ENCODE peak calls at places on chromosomes 1 and 21, in seven cellular contexts. E is neural crest cell, R is HFF-Myc, T is AG04450, U is heart left ventricle, K is endothelial cell, G is GM12865. Q is an unnamed sample.

GRCh38 chr1:111082421-111083192 is 57.3 kb downstream of the DRAM2 start:
- DNase-seq in E (no peak), R (no peak), T (peak), U (no peak), K (no peak), G (no peak), Q (no peak)

GRCh38 chr1:158458263-158458662 is 3.4 kb upstream of the OR10K1 start:
- DNase-seq in E (no peak), R (no peak), T (no peak), U (no peak), K (no peak), G (no peak), Q (no peak)

GRCh38 chr21:42360317-42360716 is 6.0 kb downstream of the TFF1 start:
- DNase-seq in E (no peak), R (no peak), T (no peak), U (no peak), K (no peak), G (peak), Q (no peak)

GRCh38 chr1:224498574-224499170 is 64.1 kb upstream of the WDR26 start:
- DNase-seq in E (no peak), R (no peak), T (no peak), U (no peak), K (peak), G (peak), Q (no peak)

GRCh38 chr1:248800459-248800858 is 25.3 kb downstream of the SH3BP5L start:
- DNase-seq in E (no peak), R (no peak), T (no peak), U (no peak), K (no peak), G (no peak), Q (no peak)

GRCh38 chr1:23472351-23473036 is 11.5 kb downstream of the ASAP3 start:
- DNase-seq in E (no peak), R (no peak), T (no peak), U (no peak), K (no peak), G (no peak), Q (no peak)

GRCh38 chr1:46522969-46523320 is 28.5 kb downstream of the KNCN start:
- DNase-seq in E (no peak), R (no peak), T (no peak), U (no peak), K (no peak), G (no peak), Q (no peak)

GRCh38 chr1:183986941-183987340 is 50.6 kb downstream of the COLGALT2 start:
- DNase-seq in E (no peak), R (peak), T (no peak), U (no peak), K (no peak), G (no peak), Q (no peak)

GRCh38 chr1:155979525-155980343 is 1.4 kb upstream of the ARHGEF2 start:
- DNase-seq in E (no peak), R (no peak), T (no peak), U (peak), K (no peak), G (peak), Q (no peak)

GRCh38 chr1:201468501-201468843 is 516 bp downstream of the PHLDA3 start:
- DNase-seq in E (peak), R (no peak), T (no peak), U (peak), K (no peak), G (peak), Q (no peak)

GRCh38 chr1:241453732-241454131 is 65.8 kb downstream of the FH start:
- DNase-seq in E (no peak), R (no peak), T (no peak), U (no peak), K (no peak), G (no peak), Q (no peak)

DNA sequence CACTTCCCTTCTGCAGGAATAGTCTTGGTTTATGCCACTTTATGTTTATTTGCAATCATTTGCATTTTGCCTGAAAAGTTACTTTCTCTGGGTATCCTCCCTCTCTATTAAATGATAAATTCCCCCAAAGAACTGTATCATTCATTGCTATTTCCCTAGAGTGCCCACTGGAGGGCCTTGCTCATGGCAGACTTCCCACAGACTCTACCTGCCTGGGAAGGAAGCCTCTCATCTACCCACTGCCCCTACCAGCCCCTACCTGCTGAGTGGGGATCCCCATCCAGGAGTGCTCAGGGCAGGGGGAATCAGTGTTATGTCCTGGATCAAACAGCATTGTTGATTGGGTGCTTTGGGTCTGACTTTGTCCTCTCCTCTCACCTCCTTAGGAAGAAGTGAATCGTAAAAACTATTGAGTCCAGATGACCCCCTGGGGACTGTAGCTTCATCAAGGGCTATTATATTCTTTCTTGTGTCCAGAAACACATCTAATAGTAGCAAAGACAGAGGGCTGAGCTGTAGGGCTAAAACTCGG is 6.8 kb upstream of the LRRN2 start:
- DNase-seq in E (no peak), R (no peak), T (no peak), U (no peak), K (no peak), G (no peak), Q (no peak)
- TF ChIP-seq CTCF in E (peak), R (no peak), T (no peak), U (no peak), K (no peak), G (no peak), Q (no peak)

GRCh38 chr1:181485276-181486097 is 2.2 kb downstream of the CACNA1E start:
- DNase-seq in E (peak), R (no peak), T (no peak), U (no peak), K (peak), G (peak), Q (no peak)
- TF ChIP-seq CTCF in E (no peak), R (no peak), T (no peak), U (no peak), K (no peak), G (no peak), Q (no peak)

GRCh38 chr1:246837418-246838117 is 94.2 kb downstream of the AHCTF1 start:
- DNase-seq in E (no peak), R (peak), T (no peak), U (no peak), K (no peak), G (peak), Q (no peak)
- TF ChIP-seq CTCF in E (no peak), R (no peak), T (no peak), U (no peak), K (no peak), G (no peak), Q (no peak)

GRCh38 chr1:73839922-73840321 is 358.1 kb downstream of the LRRIQ3 start:
- DNase-seq in E (no peak), R (no peak), T (no peak), U (no peak), K (peak), G (peak), Q (no peak)
- TF ChIP-seq CTCF in E (peak), R (peak), T (peak), U (no peak), K (peak), G (peak), Q (no peak)

GRCh38 chr1:65615859-65616258 is 176.8 kb upstream of the PDE4B start:
- DNase-seq in E (no peak), R (no peak), T (no peak), U (no peak), K (no peak), G (no peak), Q (no peak)
- TF ChIP-seq CTCF in E (no peak), R (no peak), T (no peak), U (no peak), K (no peak), G (no peak), Q (no peak)

DNA sequence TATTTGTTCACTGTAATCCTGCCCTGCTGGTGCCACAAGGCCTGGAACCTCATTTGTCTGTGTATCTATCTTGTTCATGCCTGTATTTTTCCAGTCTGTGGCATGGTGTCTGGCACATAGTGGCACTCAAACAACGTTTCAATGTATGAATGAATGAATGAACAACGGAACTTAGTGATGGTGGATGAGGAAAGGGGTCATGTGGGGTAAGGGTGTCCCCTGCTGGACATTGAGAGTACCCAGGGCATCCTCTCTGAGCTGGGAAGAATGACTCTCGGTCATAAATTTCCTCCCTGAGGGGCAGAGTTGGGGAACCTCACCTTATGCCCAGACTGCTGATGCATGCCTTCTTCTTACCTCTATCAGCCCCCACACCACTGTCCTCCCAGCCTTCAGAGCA is 18.9 kb upstream of the ZNF683 start:
- DNase-seq in E (peak), R (peak), T (no peak), U (no peak), K (peak), G (peak), Q (peak)
- TF ChIP-seq CTCF in E (peak), R (peak), T (peak), U (no peak), K (peak), G (peak), Q (peak)

Q was measured in natural killer cell.